ENCODE peak calls at places on chromosomes 12 and 14, in five cellular contexts. T, G, R, V and N are unnamed samples.

GRCh38 chr14:80927385-80927989 is 14.1 kb downstream of the CEP128 start:
- DNase-seq in T (no peak), G (no peak), R (no peak), V (no peak), N (no peak)

GRCh38 chr14:103067231-103067954 is 10.0 kb upstream of the CDC42BPB start:
- DNase-seq in T (no peak), G (no peak), R (no peak), V (peak; percentile 38), N (no peak)

GRCh38 chr12:110600254-110600653 is 13.7 kb upstream of the TCTN1 start:
- DNase-seq in T (no peak), G (no peak), R (peak; percentile 51), V (peak; percentile 72), N (no peak)

GRCh38 chr12:22672951-22673350 is 48.0 kb downstream of the ETNK1 start:
- DNase-seq in T (no peak), G (no peak), R (no peak), V (peak; percentile 79), N (no peak)

GRCh38 chr12:67096533-67097318 is 172.4 kb upstream of the CAND1 start:
- DNase-seq in T (no peak), G (no peak), R (no peak), V (no peak), N (no peak)

GRCh38 chr12:109962388-109962787 is 33.8 kb downstream of the GIT2 start:
- DNase-seq in T (no peak), G (no peak), R (no peak), V (no peak), N (no peak)

GRCh38 chr14:91306547-91306946 is 62.0 kb upstream of the GPR68 start:
- DNase-seq in T (no peak), G (no peak), R (no peak), V (no peak), N (no peak)

GRCh38 chr12:57754411-57755193 is at the start of gene MARCHF9:
- DNase-seq in T (peak; percentile 88), G (peak; percentile 85), R (peak; percentile 84), V (no peak), N (no peak)

GRCh38 chr12:58920956-58921861 is 905 bp upstream of the LRIG3 start:
- DNase-seq in T (no peak), G (no peak), R (no peak), V (no peak), N (no peak)

GRCh38 chr12:104506691-104507401 is 50.1 kb downstream of the CHST11 start:
- DNase-seq in T (no peak), G (no peak), R (no peak), V (no peak), N (no peak)

GRCh38 chr12:56995201-56995929 is 11.0 kb downstream of the ZBTB39 start:
- DNase-seq in T (no peak), G (no peak), R (no peak), V (no peak), N (no peak)

GRCh38 chr12:5614206-5614605 is 182.3 kb downstream of the NTF3 start:
- DNase-seq in T (no peak), G (no peak), R (no peak), V (peak; percentile 4), N (no peak)

GRCh38 chr12:66004922-66005703 is 125.4 kb downstream of the LLPH start:
- DNase-seq in T (no peak), G (no peak), R (no peak), V (no peak), N (no peak)

GRCh38 chr12:98446060-98446459 is 69.3 kb upstream of the TMPO start:
- DNase-seq in T (no peak), G (no peak), R (no peak), V (no peak), N (no peak)

GRCh38 chr12:65232490-65233077 is 45.9 kb upstream of the MSRB3 start:
- DNase-seq in T (no peak), G (no peak), R (peak; percentile 10), V (peak; percentile 38), N (no peak)

GRCh38 chr14:104604461-104605449 is at the start of gene TMEM179:
- DNase-seq in T (peak; percentile 68), G (no peak), R (no peak), V (peak; percentile 4), N (no peak)

GRCh38 chr12:3342051-3342450 is 149.0 kb upstream of the PRMT8 start:
- DNase-seq in T (no peak), G (no peak), R (no peak), V (peak; percentile 4), N (no peak)

GRCh38 chr14:100714205-100714781 is 12.4 kb upstream of the DLK1 start:
- DNase-seq in T (no peak), G (no peak), R (no peak), V (no peak), N (no peak)

GRCh38 chr12:106064622-106065021 is 74.1 kb downstream of the NUAK1 start:
- DNase-seq in T (no peak), G (no peak), R (no peak), V (no peak), N (no peak)

GRCh38 chr14:23154876-23155587 is 28.4 kb downstream of the SLC7A8 start:
- DNase-seq in T (no peak), G (no peak), R (no peak), V (peak; percentile 89), N (no peak)

GRCh38 chr14:68873379-68873778 is 80.5 kb upstream of the ZFP36L1 start:
- DNase-seq in T (no peak), G (no peak), R (no peak), V (no peak), N (no peak)

GRCh38 chr14:64688028-64688427 is 16.2 kb upstream of the PLEKHG3 start:
- DNase-seq in T (no peak), G (no peak), R (no peak), V (no peak), N (no peak)

GRCh38 chr12:124543591-124544310 is 23.7 kb downstream of the NCOR2 start:
- DNase-seq in T (peak; percentile 77), G (no peak), R (no peak), V (no peak), N (no peak)

GRCh38 chr14:71492346-71492745 is 439.9 kb upstream of the RGS6 start:
- DNase-seq in T (no peak), G (no peak), R (no peak), V (peak; percentile 84), N (no peak)

GRCh38 chr12:111248981-111249380 is 119.9 kb downstream of the PHETA1 start:
- DNase-seq in T (no peak), G (no peak), R (no peak), V (no peak), N (no peak)

GRCh38 chr12:27382924-27383323 is 50.3 kb downstream of the BMAL2 start:
- DNase-seq in T (no peak), G (no peak), R (no peak), V (no peak), N (no peak)

GRCh38 chr14:76880432-76880831 is 54.2 kb downstream of the LRRC74A start:
- DNase-seq in T (no peak), G (no peak), R (no peak), V (no peak), N (no peak)

GRCh38 chr12:114726092-114726710 is 42.2 kb upstream of the TBX3 start:
- DNase-seq in T (no peak), G (no peak), R (no peak), V (no peak), N (no peak)

GRCh38 chr12:56115329-56115728 is 1.1 kb upstream of the RPL41 start:
- DNase-seq in T (no peak), G (no peak), R (no peak), V (peak; percentile 19), N (no peak)

GRCh38 chr12:48198619-48198973 is 4.5 kb downstream of the OR10AD1 start:
- DNase-seq in T (peak; percentile 84), G (no peak), R (no peak), V (no peak), N (no peak)

GRCh38 chr12:49962861-49963765 is 1.4 kb downstream of the AQP5 start:
- DNase-seq in T (peak; percentile 92), G (no peak), R (no peak), V (no peak), N (no peak)

GRCh38 chr12:2958432-2959193 is 584 bp upstream of the TEAD4 start:
- DNase-seq in T (peak; percentile 86), G (no peak), R (no peak), V (peak; percentile 67), N (no peak)

GRCh38 chr14:23284654-23285529 is 1.0 kb downstream of the HOMEZ start:
- DNase-seq in T (no peak), G (no peak), R (peak; percentile 21), V (peak; percentile 12), N (no peak)

GRCh38 chr12:93020225-93020997 is 91.3 kb upstream of the EEA1 start:
- DNase-seq in T (no peak), G (no peak), R (no peak), V (no peak), N (no peak)
- H3K4me1 ChIP-seq in T (no peaks in the 10 kb centered on the region), G (no peaks in the 10 kb centered on the region), R (no peaks in the 10 kb centered on the region), V (peaks cover 3% of the 10 kb centered on the region), N (no peaks in the 10 kb centered on the region)

GRCh38 chr12:11836282-11836963 is 186.9 kb downstream of the ETV6 start:
- DNase-seq in T (peak; percentile 83), G (no peak), R (no peak), V (no peak), N (no peak)
- H3K4me1 ChIP-seq in T (peaks cover 97% of the 10 kb centered on the region), G (no peaks in the 10 kb centered on the region), R (peaks cover 5% of the 10 kb centered on the region), V (peaks cover 11% of the 10 kb centered on the region), N (no peaks in the 10 kb centered on the region)

GRCh38 chr12:117579939-117580717 is 218.7 kb upstream of the NOS1 start:
- DNase-seq in T (no peak), G (no peak), R (no peak), V (no peak), N (no peak)
- H3K4me1 ChIP-seq in T (no peaks in the 10 kb centered on the region), G (no peaks in the 10 kb centered on the region), R (no peaks in the 10 kb centered on the region), V (no peaks in the 10 kb centered on the region), N (no peaks in the 10 kb centered on the region)

GRCh38 chr14:89206426-89206825 is 210.6 kb downstream of the FOXN3 start:
- DNase-seq in T (no peak), G (no peak), R (no peak), V (no peak), N (no peak)
- H3K4me1 ChIP-seq in T (no peaks in the 10 kb centered on the region), G (peaks cover 31% of the 10 kb centered on the region), R (peaks cover 34% of the 10 kb centered on the region), V (no peaks in the 10 kb centered on the region), N (no peaks in the 10 kb centered on the region)

GRCh38 chr14:97415907-97416306 is 618.7 kb downstream of the VRK1 start:
- DNase-seq in T (no peak), G (no peak), R (no peak), V (no peak), N (no peak)
- H3K4me1 ChIP-seq in T (no peaks in the 10 kb centered on the region), G (peaks cover 20% of the 10 kb centered on the region), R (no peaks in the 10 kb centered on the region), V (no peaks in the 10 kb centered on the region), N (no peaks in the 10 kb centered on the region)

DNA sequence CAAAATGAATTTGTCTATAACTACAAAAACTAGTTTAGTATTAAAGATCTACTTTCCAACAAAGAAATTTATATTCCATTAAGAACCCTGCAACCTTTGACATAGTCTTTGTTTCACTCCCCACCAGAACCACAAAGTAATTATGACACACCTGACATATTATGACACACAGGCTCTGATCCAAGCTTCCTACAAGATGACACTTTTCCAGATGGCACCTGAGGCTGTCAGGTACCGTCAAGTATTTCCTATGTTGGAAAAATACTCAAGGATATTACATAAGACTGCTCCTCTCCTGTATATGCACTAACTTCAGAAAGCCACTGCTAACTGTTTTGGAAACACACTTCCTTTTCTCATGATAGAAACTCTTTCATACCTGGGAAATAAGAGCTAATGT is 38.9 kb downstream of the STXBP6 start:
- DNase-seq in T (no peak), G (no peak), R (no peak), V (no peak), N (no peak)
- H3K4me1 ChIP-seq in T (peaks cover 10% of the 10 kb centered on the region), G (no peaks in the 10 kb centered on the region), R (no peaks in the 10 kb centered on the region), V (peaks cover 12% of the 10 kb centered on the region), N (no peaks in the 10 kb centered on the region)